ENCODE peak calls at places on chromosome 3, in nine cellular contexts. B is right cardiac atrium, O is astrocyte, V is astrocyte of the spinal cord, U is IMR-90, E is AG04450, D is GM12864, G is cardiac muscle cell, X is lower lobe of right lung. P is an unnamed sample.

GRCh38 chr3:113223831-113224240 is 12.5 kb downstream of the BOC start:
- DNase-seq in E (no peak), O (no peak), D (peak; percentile 35), V (no peak), X (peak; percentile 54), B (peak; percentile 62), U (no peak), G (no peak), P (no peak)

GRCh38 chr3:37953226-37953625 is 37.4 kb upstream of the VILL start:
- DNase-seq in O (no peak), D (no peak), U (no peak), X (no peak), E (no peak), V (no peak), B (no peak), G (no peak), P (no peak)

GRCh38 chr3:73955671-73956070 is 330.9 kb upstream of the PDZRN3 start:
- DNase-seq in G (no peak), B (no peak), O (no peak), D (no peak), U (no peak), V (no peak), E (no peak), X (no peak), P (no peak)

GRCh38 chr3:8722808-8723207 is 10.8 kb upstream of the CAV3 start:
- DNase-seq in G (no peak), E (no peak), D (no peak), X (no peak), V (no peak), U (no peak), B (no peak), O (no peak), P (no peak)

GRCh38 chr3:14428087-14429067 is 26.0 kb downstream of the SLC6A6 start:
- DNase-seq in O (no peak), G (no peak), B (peak; percentile 79), E (no peak), U (no peak), D (no peak), V (peak; percentile 47), X (no peak), P (no peak)

GRCh38 chr3:156218353-156218744 is 98.0 kb downstream of the KCNAB1 start:
- DNase-seq in U (peak; percentile 5), X (no peak), E (no peak), O (peak; percentile 29), G (no peak), B (no peak), D (no peak), V (peak; percentile 53), P (no peak)

GRCh38 chr3:56456117-56456516 is 12.2 kb downstream of the ERC2 start:
- DNase-seq in O (no peak), G (no peak), V (no peak), B (no peak), D (no peak), E (no peak), X (no peak), U (no peak), P (no peak)

GRCh38 chr3:56525291-56525690 is 31.7 kb upstream of the CCDC66 start:
- DNase-seq in D (no peak), O (no peak), U (no peak), X (no peak), G (no peak), V (no peak), E (no peak), B (no peak), P (no peak)

GRCh38 chr3:44969779-44970178 is 6.2 kb downstream of the ZDHHC3 start:
- DNase-seq in E (no peak), B (no peak), U (no peak), V (no peak), X (no peak), O (no peak), D (no peak), G (no peak), P (no peak)

GRCh38 chr3:44970916-44971490 is 5.0 kb downstream of the ZDHHC3 start:
- DNase-seq in D (no peak), U (no peak), O (no peak), E (no peak), X (no peak), G (no peak), V (no peak), B (no peak), P (no peak)

GRCh38 chr3:44966795-44967278 is 9.1 kb downstream of the ZDHHC3 start:
- DNase-seq in O (no peak), G (peak; percentile 34), B (no peak), E (no peak), U (no peak), D (no peak), V (no peak), X (no peak), P (peak; percentile 41)

GRCh38 chr3:44969170-44969569 is 6.8 kb downstream of the ZDHHC3 start:
- DNase-seq in O (no peak), D (no peak), E (no peak), X (no peak), V (no peak), G (no peak), B (no peak), U (no peak), P (no peak)

DNA sequence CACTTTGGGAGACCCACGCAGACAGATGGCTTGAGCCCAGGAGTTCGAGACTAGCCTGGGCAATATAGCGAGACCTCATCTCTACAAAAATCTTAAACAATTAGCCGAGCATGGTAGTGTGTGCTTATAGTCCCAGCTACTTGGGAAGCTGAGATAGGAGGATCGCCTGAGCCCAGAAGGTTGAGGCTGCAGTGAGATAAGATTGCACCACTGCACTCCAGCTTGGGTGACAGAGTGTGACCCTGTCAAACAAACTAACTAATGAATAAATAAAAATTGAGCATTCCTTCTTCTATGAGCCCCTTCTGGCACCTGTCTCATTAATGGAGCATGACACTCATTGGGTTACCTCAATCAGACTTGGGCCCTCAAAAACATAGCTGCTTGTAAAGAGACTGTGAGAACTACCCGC is 7.5 kb downstream of the ZDHHC3 start:
- DNase-seq in D (no peak), X (no peak), V (no peak), U (no peak), B (no peak), G (no peak), O (no peak), E (no peak), P (no peak)
- H3K4me3 ChIP-seq in D (no peak overlapping the region), X (no peak overlapping the region), V (no peak overlapping the region), U (no peak overlapping the region), B (no peak overlapping the region), G (no peak overlapping the region), O (no peak overlapping the region), E (no peak overlapping the region), P (no peak overlapping the region)

GRCh38 chr3:98890181-98890882 is 11.2 kb downstream of the DCBLD2 start:
- DNase-seq in G (no peak), U (peak; percentile 38), V (no peak), O (no peak), B (no peak), E (no peak), D (no peak), X (no peak), P (no peak)

GRCh38 chr3:98892263-98892662 is 9.2 kb downstream of the DCBLD2 start:
- DNase-seq in U (no peak), E (no peak), X (no peak), V (no peak), G (no peak), B (no peak), D (no peak), O (no peak), P (no peak)

GRCh38 chr3:98893740-98894139 is 7.8 kb downstream of the DCBLD2 start:
- DNase-seq in B (no peak), V (peak; percentile 51), G (no peak), E (no peak), O (peak; percentile 77), U (peak; percentile 28), X (no peak), D (no peak), P (no peak)

GRCh38 chr3:98887684-98888083 is 13.8 kb downstream of the DCBLD2 start:
- DNase-seq in X (no peak), D (no peak), U (no peak), O (no peak), E (no peak), G (no peak), V (no peak), B (no peak), P (no peak)

GRCh38 chr3:98890960-98891910 is 10.3 kb downstream of the DCBLD2 start:
- DNase-seq in B (no peak), X (no peak), O (peak; percentile 62), U (peak; percentile 60), G (no peak), D (no peak), E (no peak), V (peak; percentile 20), P (no peak)
- H3K4me3 ChIP-seq in B (no peak overlapping the region), X (no peak overlapping the region), O (peak overlapping the region; percentile 45), U (no peak overlapping the region), G (no peak overlapping the region), D (no peak overlapping the region), E (no peak overlapping the region), V (peak overlapping the region; percentile 89), P (no peak overlapping the region)

GRCh38 chr3:45606003-45606402 is 11.5 kb downstream of the LIMD1 start:
- DNase-seq in V (no peak), X (no peak), U (no peak), D (no peak), G (no peak), O (no peak), B (no peak), E (no peak), P (no peak)

GRCh38 chr3:45607790-45608189 is 13.2 kb downstream of the LIMD1 start:
- DNase-seq in V (peak; percentile 43), O (peak; percentile 55), E (peak; percentile 34), G (peak; percentile 56), U (peak; percentile 71), X (peak; percentile 28), D (no peak), B (no peak), P (no peak)

GRCh38 chr3:45605569-45605968 is 11.0 kb downstream of the LIMD1 start:
- DNase-seq in G (no peak), E (no peak), D (no peak), V (no peak), B (no peak), U (no peak), X (peak; percentile 24), O (no peak), P (no peak)

GRCh38 chr3:45608296-45608695 is 13.7 kb downstream of the LIMD1 start:
- DNase-seq in O (no peak), B (no peak), G (no peak), U (no peak), E (no peak), V (no peak), X (peak; percentile 41), D (no peak), P (no peak)

GRCh38 chr3:45606991-45607712 is 12.6 kb downstream of the LIMD1 start:
- DNase-seq in O (peak; percentile 29), B (no peak), V (peak; percentile 27), X (peak; percentile 34), G (no peak), E (no peak), U (peak; percentile 52), D (no peak), P (no peak)
- H3K4me3 ChIP-seq in O (no peak overlapping the region), B (no peak overlapping the region), V (no peak overlapping the region), X (no peak overlapping the region), G (no peak overlapping the region), E (peak overlapping the region; percentile 20), U (no peak overlapping the region), D (no peak overlapping the region), P (no peak overlapping the region)

DNA sequence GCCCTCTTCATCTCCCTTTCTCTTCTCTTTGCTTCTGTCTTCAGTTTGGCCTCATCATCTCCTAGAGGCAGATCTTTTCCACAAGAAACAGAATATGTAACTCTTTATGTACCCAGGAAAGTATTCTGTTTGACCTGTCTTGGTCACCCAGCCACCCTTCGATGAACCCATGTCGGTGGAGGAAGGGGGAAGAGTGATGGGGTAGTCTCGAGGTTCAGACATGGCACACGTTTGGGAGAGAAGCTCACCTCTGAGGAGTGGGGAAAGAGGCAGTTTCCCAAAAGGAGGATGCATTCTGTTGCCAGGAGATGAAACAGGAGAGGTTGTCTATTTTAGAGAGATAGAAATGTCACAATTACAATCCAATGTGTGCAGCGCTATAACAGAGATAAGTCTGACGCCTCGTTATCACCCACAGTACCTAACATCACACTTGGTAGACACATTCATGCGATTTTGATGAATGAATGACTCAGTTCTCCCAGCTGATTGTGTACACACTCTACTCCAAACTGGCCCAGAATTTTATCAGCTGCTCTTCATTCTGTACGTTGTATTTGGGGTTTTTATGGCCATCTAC is 721 bp upstream of the CCDC50 start:
- DNase-seq in V (no peak), O (peak; percentile 46), X (no peak), U (no peak), D (no peak), E (no peak), B (no peak), G (no peak), P (no peak)
- H3K4me3 ChIP-seq in V (peak overlapping the region; percentile 88), O (peak overlapping the region; percentile 92), X (peak overlapping the region; percentile 73), U (peak overlapping the region; percentile 86), D (peak overlapping the region; percentile 86), E (peak overlapping the region; percentile 77), B (peak overlapping the region; percentile 61), G (peak overlapping the region; percentile 89), P (peak overlapping the region; percentile 96)

P was measured in prostate gland.